ENCODE peak calls at places on chromosomes 12 and 14, in six cellular contexts. One of them, this sample, is unnamed.

GRCh38 chr14:102626530-102626929 is 34.1 kb downstream of the RCOR1 start:
- DNase-seq in tibial nerve: no peak
- DNase-seq in nephron progenitor cell: no peak
- DNase-seq in AG04450: no peak
- DNase-seq in mucosa of descending colon: no peak
- DNase-seq in Calu3: no peak
- DNase-seq in this sample: no peak

GRCh38 chr12:79006306-79006705 is 141.7 kb downstream of the SYT1 start:
- DNase-seq in mucosa of descending colon: no peak
- DNase-seq in AG04450: no peak
- DNase-seq in Calu3: no peak
- DNase-seq in tibial nerve: no peak
- DNase-seq in nephron progenitor cell: no peak
- DNase-seq in this sample: no peak

GRCh38 chr14:99891900-99892299 is 98.7 kb downstream of the EML1 start:
- DNase-seq in mucosa of descending colon: no peak
- DNase-seq in Calu3: no peak
- DNase-seq in tibial nerve: no peak
- DNase-seq in nephron progenitor cell: no peak
- DNase-seq in AG04450: no peak
- DNase-seq in this sample: no peak

GRCh38 chr14:38204717-38205115 is 3.0 kb upstream of the SSTR1 start:
- DNase-seq in AG04450: no peak
- DNase-seq in Calu3: no peak
- DNase-seq in tibial nerve: no peak
- DNase-seq in nephron progenitor cell: no peak
- DNase-seq in mucosa of descending colon: no peak
- DNase-seq in this sample: no peak

GRCh38 chr12:12510141-12510540 is 52.5 kb downstream of the DUSP16 start:
- DNase-seq in AG04450: peak
- DNase-seq in tibial nerve: no peak
- DNase-seq in mucosa of descending colon: no peak
- DNase-seq in Calu3: no peak
- DNase-seq in nephron progenitor cell: no peak
- DNase-seq in this sample: no peak

GRCh38 chr12:49109631-49110172 is 945 bp downstream of the LMBR1L start:
- DNase-seq in AG04450: no peak
- DNase-seq in tibial nerve: no peak
- DNase-seq in nephron progenitor cell: no peak
- DNase-seq in mucosa of descending colon: no peak
- DNase-seq in Calu3: no peak
- DNase-seq in this sample: no peak

GRCh38 chr12:50213439-50213838 is 46.3 kb upstream of the CERS5 start:
- DNase-seq in Calu3: no peak
- DNase-seq in tibial nerve: no peak
- DNase-seq in mucosa of descending colon: no peak
- DNase-seq in nephron progenitor cell: no peak
- DNase-seq in AG04450: no peak
- DNase-seq in this sample: no peak

GRCh38 chr12:70920251-70920851 is at the start of gene PTPRR:
- DNase-seq in Calu3: peak
- DNase-seq in nephron progenitor cell: peak
- DNase-seq in tibial nerve: no peak
- DNase-seq in AG04450: no peak
- DNase-seq in mucosa of descending colon: no peak
- DNase-seq in this sample: no peak

GRCh38 chr12:109758406-109759075 is 44.9 kb downstream of the FAM222A start:
- DNase-seq in mucosa of descending colon: no peak
- DNase-seq in tibial nerve: peak
- DNase-seq in nephron progenitor cell: peak
- DNase-seq in Calu3: no peak
- DNase-seq in AG04450: no peak
- DNase-seq in this sample: no peak

GRCh38 chr14:31990959-31991541 is 86.1 kb upstream of the ARHGAP5 start:
- DNase-seq in tibial nerve: no peak
- DNase-seq in nephron progenitor cell: no peak
- DNase-seq in Calu3: no peak
- DNase-seq in mucosa of descending colon: no peak
- DNase-seq in AG04450: no peak
- DNase-seq in this sample: no peak

GRCh38 chr12:53750812-53751335 is 905 bp downstream of the CISTR start:
- DNase-seq in nephron progenitor cell: peak
- DNase-seq in mucosa of descending colon: peak
- DNase-seq in tibial nerve: no peak
- DNase-seq in AG04450: no peak
- DNase-seq in Calu3: no peak
- DNase-seq in this sample: no peak

GRCh38 chr14:93263416-93263815 is 56.4 kb downstream of the UBR7 start:
- DNase-seq in Calu3: no peak
- DNase-seq in AG04450: no peak
- DNase-seq in mucosa of descending colon: no peak
- DNase-seq in nephron progenitor cell: no peak
- DNase-seq in tibial nerve: no peak
- DNase-seq in this sample: no peak

GRCh38 chr14:90573385-90574105 is 176.7 kb downstream of the CALM1 start:
- DNase-seq in Calu3: no peak
- DNase-seq in tibial nerve: no peak
- DNase-seq in AG04450: no peak
- DNase-seq in mucosa of descending colon: no peak
- DNase-seq in nephron progenitor cell: no peak
- DNase-seq in this sample: no peak

GRCh38 chr14:35339761-35340406 is 47.7 kb downstream of the PSMA6 start:
- DNase-seq in tibial nerve: no peak
- DNase-seq in mucosa of descending colon: peak
- DNase-seq in nephron progenitor cell: no peak
- DNase-seq in AG04450: no peak
- DNase-seq in Calu3: no peak
- DNase-seq in this sample: no peak

GRCh38 chr12:108858399-108859074 is 1.2 kb upstream of the SSH1 start:
- DNase-seq in Calu3: no peak
- DNase-seq in nephron progenitor cell: peak
- DNase-seq in tibial nerve: no peak
- DNase-seq in mucosa of descending colon: peak
- DNase-seq in AG04450: no peak
- DNase-seq in this sample: no peak

GRCh38 chr14:89427426-89428162 is 10.6 kb upstream of the FOXN3 start:
- DNase-seq in tibial nerve: no peak
- DNase-seq in Calu3: no peak
- DNase-seq in AG04450: no peak
- DNase-seq in nephron progenitor cell: no peak
- DNase-seq in mucosa of descending colon: no peak
- DNase-seq in this sample: no peak

DNA sequence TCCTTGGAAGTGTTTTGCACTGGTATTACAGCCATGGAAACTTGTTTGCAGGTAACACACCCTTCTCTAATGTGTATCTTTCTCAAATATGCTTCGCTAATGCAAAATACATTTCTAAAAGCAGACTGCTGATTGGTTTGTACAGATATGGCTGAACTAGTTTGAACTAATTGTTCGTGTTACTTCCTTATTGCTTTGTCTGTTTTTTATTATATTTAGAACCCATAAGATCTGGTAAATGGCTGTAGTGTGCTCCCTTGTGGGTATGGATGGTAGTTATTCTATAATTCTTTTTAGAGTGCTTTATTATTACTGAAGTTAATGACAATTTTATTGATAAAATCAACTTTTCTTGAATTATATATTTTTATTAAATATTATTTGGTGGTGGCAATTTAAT is 53.0 kb downstream of the ATF7IP start:
- DNase-seq in mucosa of descending colon: no peak
- DNase-seq in nephron progenitor cell: no peak
- DNase-seq in tibial nerve: no peak
- DNase-seq in AG04450: no peak
- DNase-seq in Calu3: no peak
- DNase-seq in this sample: no peak
- TF ChIP-seq CTCF in mucosa of descending colon: no peak
- TF ChIP-seq CTCF in nephron progenitor cell: no peak
- TF ChIP-seq CTCF in tibial nerve: peak
- TF ChIP-seq CTCF in AG04450: peak
- TF ChIP-seq CTCF in Calu3: peak
- TF ChIP-seq CTCF in this sample: no peak

GRCh38 chr12:6493580-6494350 is at the start of gene NCAPD2:
- DNase-seq in mucosa of descending colon: peak
- DNase-seq in Calu3: peak
- DNase-seq in AG04450: peak
- DNase-seq in nephron progenitor cell: peak
- DNase-seq in tibial nerve: peak
- DNase-seq in this sample: peak
- TF ChIP-seq CTCF in mucosa of descending colon: peak
- TF ChIP-seq CTCF in Calu3: no peak
- TF ChIP-seq CTCF in AG04450: peak
- TF ChIP-seq CTCF in nephron progenitor cell: no peak
- TF ChIP-seq CTCF in tibial nerve: no peak
- TF ChIP-seq CTCF in this sample: peak

DNA sequence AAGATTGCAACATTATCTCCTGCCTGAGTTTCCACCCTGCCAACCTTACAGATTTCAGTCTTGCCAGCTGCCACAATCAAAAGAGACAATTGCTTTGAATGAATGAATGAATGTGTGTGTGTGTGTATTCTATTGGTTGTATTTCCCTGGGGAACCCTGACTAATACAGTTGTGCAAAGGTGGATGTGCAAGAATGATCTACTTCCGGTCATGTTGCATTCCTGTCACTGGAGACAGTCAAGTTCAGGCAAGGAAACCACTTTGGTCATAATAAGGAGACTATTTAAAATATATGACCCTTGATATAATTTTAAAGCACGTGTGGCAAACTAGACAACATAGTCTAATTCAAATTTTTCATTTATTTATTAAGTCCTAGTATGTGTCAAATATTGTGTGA is 13.1 kb downstream of the RERG start:
- DNase-seq in tibial nerve: no peak
- DNase-seq in AG04450: no peak
- DNase-seq in nephron progenitor cell: no peak
- DNase-seq in Calu3: peak
- DNase-seq in mucosa of descending colon: no peak
- DNase-seq in this sample: no peak
- TF ChIP-seq CTCF in tibial nerve: no peak
- TF ChIP-seq CTCF in AG04450: peak
- TF ChIP-seq CTCF in nephron progenitor cell: peak
- TF ChIP-seq CTCF in Calu3: peak
- TF ChIP-seq CTCF in mucosa of descending colon: no peak
- TF ChIP-seq CTCF in this sample: peak

DNA sequence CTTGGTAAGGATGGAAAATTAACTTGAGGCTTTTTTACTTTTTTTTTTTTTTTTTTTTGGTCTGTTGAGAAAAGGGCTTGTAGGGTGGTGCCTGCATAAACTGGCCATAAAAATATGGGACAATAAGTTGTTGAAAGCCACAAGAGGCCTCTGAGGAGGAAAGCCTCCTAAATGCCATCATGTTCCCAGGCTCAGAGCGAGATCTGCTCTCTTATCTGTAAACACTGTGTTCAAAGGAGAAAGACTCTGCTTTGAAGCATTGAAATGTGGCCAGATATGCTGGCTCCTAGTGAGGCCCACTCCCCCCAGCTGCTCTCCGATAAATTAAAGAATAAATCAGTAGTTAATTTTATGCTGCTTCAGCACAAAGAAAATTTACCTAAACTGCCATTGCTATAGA is 504.9 kb downstream of the DIO2 start:
- DNase-seq in Calu3: no peak
- DNase-seq in tibial nerve: no peak
- DNase-seq in mucosa of descending colon: no peak
- DNase-seq in AG04450: no peak
- DNase-seq in nephron progenitor cell: no peak
- DNase-seq in this sample: no peak
- TF ChIP-seq CTCF in Calu3: no peak
- TF ChIP-seq CTCF in tibial nerve: no peak
- TF ChIP-seq CTCF in mucosa of descending colon: no peak
- TF ChIP-seq CTCF in AG04450: no peak
- TF ChIP-seq CTCF in nephron progenitor cell: no peak
- TF ChIP-seq CTCF in this sample: no peak